ENCODE peak calls at places on chromosomes 5 and 9, in seven cellular contexts. M is neural progenitor cell; K is NCI-H1417; X is stimulated activated CD4-positive, alpha-beta T cell treated with anti-CD3 and anti-CD28 coated beads, Interleukin-15, amount 100 ng/mL, for 1 hour; S is CD8-positive, alpha-beta T cell; R is foreskin fibroblast; A is HT-29. C is an unnamed sample.
A peak's percentile ranks its signal among the peaks of the same experiment; 100 is the strongest.

GRCh38 chr5:60522299-60522915 is 177.6 kb downstream of the DEPDC1B start:
- DNase-seq in X (no peak), R (peak; percentile 37), A (no peak), K (no peak), S (no peak), M (no peak), C (no peak)

GRCh38 chr5:98570661-98571181 is 202.7 kb upstream of the RGMB start:
- DNase-seq in A (no peak), R (peak; percentile 61), K (no peak), S (no peak), M (peak; percentile 71), X (no peak), C (no peak)

GRCh38 chr9:74036549-74037231 is 460.4 kb upstream of the RORB start:
- DNase-seq in M (no peak), S (no peak), X (no peak), K (no peak), R (no peak), A (no peak), C (no peak)

GRCh38 chr9:5800969-5801738 is 31.8 kb downstream of the ERMP1 start:
- DNase-seq in S (no peak), A (peak; percentile 78), K (peak; percentile 51), X (no peak), M (no peak), R (no peak), C (no peak)

GRCh38 chr5:59786271-59786805 is 107.2 kb downstream of the PDE4D start:
- DNase-seq in X (no peak), A (peak; percentile 59), M (no peak), S (no peak), R (peak; percentile 92), K (no peak), C (no peak)

GRCh38 chr9:4508907-4509589 is 18.8 kb downstream of the SLC1A1 start:
- DNase-seq in X (no peak), S (no peak), M (no peak), K (no peak), R (peak; percentile 80), A (no peak), C (no peak)

GRCh38 chr9:113631811-113632665 is 168.5 kb downstream of the RGS3 start:
- DNase-seq in X (no peak), K (no peak), S (no peak), R (peak; percentile 43), M (no peak), A (no peak), C (no peak)

GRCh38 chr9:133008824-133009223 is 22.0 kb upstream of the GTF3C5 start:
- DNase-seq in K (no peak), R (no peak), X (no peak), M (no peak), A (no peak), S (no peak), C (no peak)

GRCh38 chr5:144468542-144468941 is 297.9 kb downstream of the KCTD16 start:
- DNase-seq in S (no peak), M (no peak), R (no peak), X (no peak), A (no peak), K (peak; percentile 50), C (no peak)

GRCh38 chr9:133035669-133036068 is 4.9 kb downstream of the GTF3C5 start:
- DNase-seq in K (no peak), R (no peak), A (no peak), S (no peak), X (no peak), M (no peak), C (no peak)

GRCh38 chr5:98415663-98416062 is 357.8 kb upstream of the RGMB start:
- DNase-seq in K (no peak), S (no peak), M (no peak), R (peak; percentile 35), A (no peak), X (no peak), C (no peak)

GRCh38 chr5:85293139-85293785 is 908.6 kb upstream of the EDIL3 start:
- DNase-seq in K (no peak), M (no peak), S (no peak), X (no peak), R (no peak), A (no peak), C (no peak)

GRCh38 chr5:8940934-8941333 is 604.9 kb downstream of the SEMA5A start:
- DNase-seq in A (no peak), K (no peak), S (no peak), X (no peak), R (no peak), M (no peak), C (no peak)

GRCh38 chr9:76996700-76997099 is 22.8 kb upstream of the FOXB2 start:
- DNase-seq in S (no peak), K (no peak), X (no peak), M (peak; percentile 77), A (peak; percentile 44), R (peak; percentile 68), C (no peak)

GRCh38 chr9:86452194-86452828 is 98.1 kb upstream of the TUT7 start:
- DNase-seq in X (no peak), M (no peak), S (no peak), R (peak; percentile 36), K (no peak), A (no peak), C (no peak)

GRCh38 chr9:14692918-14693861 is at the start of gene ZDHHC21:
- DNase-seq in R (peak; percentile 86), M (peak; percentile 64), A (peak; percentile 58), K (peak; percentile 75), X (peak; percentile 19), S (peak; percentile 52), C (peak; percentile 46)

GRCh38 chr5:149611327-149611726 is 30.0 kb downstream of the ARHGEF37 start:
- DNase-seq in K (no peak), M (no peak), S (no peak), X (no peak), A (peak; percentile 29), R (peak; percentile 65), C (no peak)

GRCh38 chr9:78871452-78872331 is 574.8 kb downstream of the PSAT1 start:
- DNase-seq in X (no peak), M (no peak), K (no peak), S (no peak), A (peak; percentile 52), R (peak; percentile 90), C (no peak)

GRCh38 chr5:116494784-116495480 is 79.7 kb downstream of the SEMA6A start:
- DNase-seq in X (no peak), A (no peak), M (peak; percentile 29), R (no peak), S (no peak), K (peak; percentile 91), C (no peak)

GRCh38 chr5:115465416-115465815 is 79.2 kb downstream of the FEM1C start:
- DNase-seq in K (no peak), M (no peak), X (no peak), A (no peak), S (no peak), R (peak; percentile 59), C (no peak)

GRCh38 chr5:137221914-137222313 is 277.2 kb downstream of the SPOCK1 start:
- DNase-seq in M (no peak), R (no peak), K (peak; percentile 51), S (no peak), A (no peak), X (no peak), C (no peak)

GRCh38 chr5:83777856-83778255 is 57.2 kb upstream of the HAPLN1 start:
- DNase-seq in S (no peak), M (no peak), R (no peak), A (no peak), X (no peak), K (no peak), C (no peak)

GRCh38 chr9:133955821-133956411 is 36.2 kb downstream of the VAV2 start:
- DNase-seq in A (no peak), X (no peak), R (peak; percentile 70), M (peak; percentile 78), S (peak; percentile 39), K (no peak), C (no peak)

GRCh38 chr5:27038476-27038875 is at the start of gene CDH9:
- DNase-seq in X (no peak), A (no peak), K (no peak), S (no peak), M (peak; percentile 53), R (no peak), C (no peak)

GRCh38 chr5:168365581-168366081 is 74.2 kb downstream of the WWC1 start:
- DNase-seq in R (peak; percentile 77), A (peak; percentile 90), X (no peak), S (no peak), K (no peak), M (peak; percentile 38), C (no peak)

GRCh38 chr9:338602-339001 is 123.9 kb downstream of the DOCK8 start:
- DNase-seq in X (no peak), K (no peak), M (no peak), S (no peak), R (no peak), A (no peak), C (no peak)

GRCh38 chr5:173412566-173412965 is 84.4 kb upstream of the STC2 start:
- DNase-seq in M (no peak), R (peak; percentile 56), S (no peak), A (no peak), K (no peak), X (no peak), C (no peak)

C was measured in activated T-helper 2 cell treated with anti-CD3 and anti-CD28 coated beads, Interferon-gamma antibody, Interleukin-2, Interleukin-4, amounts not matched to agents 10 μg/mL and 5 μg/mL and 100 μg/mL, durations not matched to agents 14 hours and 24 hours and 36 hours.